ENCODE peak calls at places on chromosomes 6 and 20, in four cellular contexts. One of them, this sample, is unnamed.

GRCh38 chr20:58612021-58612700 is 38.9 kb upstream of the STX16 start:
- DNase-seq in Peyer's patch: no peak
- DNase-seq in fibroblast of pulmonary artery: peak
- DNase-seq in NCI-H1436: no peak
- DNase-seq in this sample: no peak

GRCh38 chr6:165729307-165729936 is 66.4 kb upstream of the PDE10A start:
- DNase-seq in Peyer's patch: peak
- DNase-seq in fibroblast of pulmonary artery: peak
- DNase-seq in NCI-H1436: no peak
- DNase-seq in this sample: peak

GRCh38 chr6:88166493-88166900 is 350 bp upstream of the CNR1 start:
- DNase-seq in Peyer's patch: peak
- DNase-seq in fibroblast of pulmonary artery: no peak
- DNase-seq in NCI-H1436: no peak
- DNase-seq in this sample: no peak

GRCh38 chr20:46849269-46849668 is 45.4 kb upstream of the EYA2 start:
- DNase-seq in Peyer's patch: no peak
- DNase-seq in fibroblast of pulmonary artery: no peak
- DNase-seq in NCI-H1436: no peak
- DNase-seq in this sample: no peak

GRCh38 chr20:61332016-61332975 is 80.2 kb downstream of the CDH4 start:
- DNase-seq in Peyer's patch: no peak
- DNase-seq in fibroblast of pulmonary artery: no peak
- DNase-seq in NCI-H1436: no peak
- DNase-seq in this sample: no peak

GRCh38 chr6:21873562-21873961 is 280.0 kb downstream of the SOX4 start:
- DNase-seq in Peyer's patch: no peak
- DNase-seq in fibroblast of pulmonary artery: peak
- DNase-seq in NCI-H1436: no peak
- DNase-seq in this sample: no peak

GRCh38 chr6:34272022-34272926 is 23.5 kb upstream of the SMIM29 start:
- DNase-seq in Peyer's patch: no peak
- DNase-seq in fibroblast of pulmonary artery: no peak
- DNase-seq in NCI-H1436: no peak
- DNase-seq in this sample: no peak

GRCh38 chr20:46148313-46149213 is 30.4 kb downstream of the CD40 start:
- DNase-seq in Peyer's patch: no peak
- DNase-seq in fibroblast of pulmonary artery: no peak
- DNase-seq in NCI-H1436: no peak
- DNase-seq in this sample: no peak

GRCh38 chr20:32567384-32568178 is 17.6 kb downstream of the NOL4L start:
- DNase-seq in Peyer's patch: no peak
- DNase-seq in fibroblast of pulmonary artery: no peak
- DNase-seq in NCI-H1436: no peak
- DNase-seq in this sample: no peak

GRCh38 chr6:133806358-133806757 is 82.6 kb upstream of the TCF21 start:
- DNase-seq in Peyer's patch: no peak
- DNase-seq in fibroblast of pulmonary artery: peak
- DNase-seq in NCI-H1436: no peak
- DNase-seq in this sample: no peak

GRCh38 chr20:25540273-25540672 is 45.1 kb downstream of the NINL start:
- DNase-seq in Peyer's patch: peak
- DNase-seq in fibroblast of pulmonary artery: peak
- DNase-seq in NCI-H1436: no peak
- DNase-seq in this sample: no peak

GRCh38 chr6:109595998-109596397 is 95.0 kb downstream of the AK9 start:
- DNase-seq in Peyer's patch: no peak
- DNase-seq in fibroblast of pulmonary artery: peak
- DNase-seq in NCI-H1436: peak
- DNase-seq in this sample: no peak

GRCh38 chr6:87351583-87351982 is 7.0 kb downstream of the C6orf163 start:
- DNase-seq in Peyer's patch: no peak
- DNase-seq in fibroblast of pulmonary artery: no peak
- DNase-seq in NCI-H1436: no peak
- DNase-seq in this sample: no peak

GRCh38 chr20:51446656-51447055 is 95.9 kb downstream of the NFATC2 start:
- DNase-seq in Peyer's patch: peak
- DNase-seq in fibroblast of pulmonary artery: peak
- DNase-seq in NCI-H1436: no peak
- DNase-seq in this sample: no peak

GRCh38 chr6:139699335-139699734 is 324.9 kb upstream of the CITED2 start:
- DNase-seq in Peyer's patch: no peak
- DNase-seq in fibroblast of pulmonary artery: peak
- DNase-seq in NCI-H1436: no peak
- DNase-seq in this sample: no peak

GRCh38 chr6:52537001-52537753 is 39.7 kb downstream of the TRAM2 start:
- DNase-seq in Peyer's patch: no peak
- DNase-seq in fibroblast of pulmonary artery: no peak
- DNase-seq in NCI-H1436: no peak
- DNase-seq in this sample: no peak

GRCh38 chr20:17995967-17996819 is 27.4 kb downstream of the MGME1 start:
- DNase-seq in Peyer's patch: no peak
- DNase-seq in fibroblast of pulmonary artery: peak
- DNase-seq in NCI-H1436: peak
- DNase-seq in this sample: no peak

GRCh38 chr6:116392158-116393032 is 21.6 kb downstream of the DSE start:
- DNase-seq in Peyer's patch: no peak
- DNase-seq in fibroblast of pulmonary artery: peak
- DNase-seq in NCI-H1436: no peak
- DNase-seq in this sample: no peak

GRCh38 chr6:111992851-111993250 is 61.1 kb upstream of the CCN6 start:
- DNase-seq in Peyer's patch: peak
- DNase-seq in fibroblast of pulmonary artery: peak
- DNase-seq in NCI-H1436: peak
- DNase-seq in this sample: no peak